ENCODE peak calls at places on chromosomes 5 and 9, in four cellular contexts. Y, O, Z and T are unnamed samples.
A peak's percentile ranks its signal among the peaks of the same experiment; 100 is the strongest.

GRCh38 chr5:97133106-97133505 is 9.3 kb downstream of the LIX1 start:
- DNase-seq in Z (no peak), Y (no peak), O (no peak), T (no peak)

GRCh38 chr5:51230336-51230735 is 152.9 kb upstream of the ISL1 start:
- DNase-seq in O (no peak), Y (no peak), Z (no peak), T (no peak)

GRCh38 chr5:161966544-161966943 is 101.0 kb upstream of the GABRG2 start:
- DNase-seq in O (peak; percentile 14), Y (no peak), Z (peak; percentile 66), T (peak; percentile 43)

GRCh38 chr5:91212336-91213092 is 170.6 kb downstream of the ARRDC3 start:
- DNase-seq in Z (no peak), O (no peak), Y (peak; percentile 95), T (no peak)

GRCh38 chr5:142320851-142321560 is 3.8 kb downstream of the SPRY4 start:
- DNase-seq in O (no peak), Y (peak; percentile 49), Z (peak; percentile 44), T (peak; percentile 48)

GRCh38 chr5:57032151-57032551 is 80.2 kb upstream of the MIER3 start:
- DNase-seq in Z (no peak), O (peak; percentile 50), Y (no peak), T (no peak)

GRCh38 chr9:127418037-127418471 is 6.1 kb upstream of the ZNF79 start:
- DNase-seq in Z (peak; percentile 92), O (no peak), Y (peak; percentile 51), T (peak; percentile 59)

GRCh38 chr9:127866535-127866934 is 10.9 kb downstream of the AK1 start:
- DNase-seq in Z (no peak), Y (no peak), O (no peak), T (no peak)

GRCh38 chr9:93302586-93303257 is 118.8 kb downstream of the WNK2 start:
- DNase-seq in Z (peak; percentile 81), O (peak; percentile 85), Y (peak; percentile 72), T (peak; percentile 75)

GRCh38 chr5:43007246-43007910 is 32.7 kb downstream of the ANXA2R start:
- DNase-seq in Y (peak; percentile 92), Z (peak; percentile 84), O (peak; percentile 71), T (peak; percentile 90)

GRCh38 chr5:93789173-93790070 is 48.0 kb upstream of the POU5F2 start:
- DNase-seq in Z (no peak), Y (peak; percentile 85), O (no peak), T (no peak)

GRCh38 chr5:39843767-39844166 is 419.0 kb upstream of the DAB2 start:
- DNase-seq in Z (no peak), Y (no peak), O (no peak), T (no peak)

GRCh38 chr5:11617080-11617479 is 287.2 kb downstream of the CTNND2 start:
- DNase-seq in Z (no peak), O (no peak), Y (no peak), T (no peak)

GRCh38 chr9:124894741-124895170 is 32.8 kb downstream of the ARPC5L start:
- DNase-seq in Z (peak; percentile 77), O (peak; percentile 37), Y (peak; percentile 64), T (peak; percentile 55)

GRCh38 chr5:139667730-139668063 is 19.5 kb downstream of the CXXC5 start:
- DNase-seq in Y (peak; percentile 87), O (no peak), Z (no peak), T (no peak)

DNA sequence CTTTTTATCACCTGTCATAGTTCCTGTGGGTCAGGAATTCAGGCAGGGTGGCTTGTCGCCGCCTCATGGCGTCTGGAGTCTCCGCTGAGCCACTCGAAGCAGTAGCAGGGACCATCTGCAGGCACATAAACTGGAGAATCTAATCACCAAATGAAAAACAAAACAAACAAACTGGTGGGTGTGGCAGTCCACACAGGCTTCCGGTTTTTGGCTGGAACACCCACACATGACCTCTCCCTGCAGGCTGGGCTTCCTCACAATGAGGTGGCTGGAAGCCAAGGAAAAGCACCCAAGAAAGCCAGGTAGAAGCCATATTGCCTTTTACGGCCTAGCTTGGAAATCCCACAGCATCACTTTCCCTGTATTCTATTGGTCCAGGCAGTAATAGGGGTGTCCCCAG is 197.0 kb downstream of the SYK start:
- DNase-seq in O (no peak), Y (no peak), Z (no peak), T (no peak)
- H3K27ac ChIP-seq in O (no peak overlapping the region), Y (no peak overlapping the region), Z (no peak overlapping the region), T (no peak overlapping the region)

GRCh38 chr5:111929892-111930291 is 172.9 kb upstream of the NREP start:
- DNase-seq in Z (no peak), Y (peak; percentile 94), O (no peak), T (no peak)

GRCh38 chr5:111932207-111932606 is 175.2 kb upstream of the NREP start:
- DNase-seq in O (no peak), Y (peak; percentile 76), Z (no peak), T (no peak)

GRCh38 chr5:111930407-111930806 is 173.4 kb upstream of the NREP start:
- DNase-seq in Z (no peak), Y (peak; percentile 64), O (no peak), T (no peak)

GRCh38 chr5:111931658-111932057 is 174.7 kb upstream of the NREP start:
- DNase-seq in O (no peak), Z (no peak), Y (peak; percentile 43), T (no peak)

DNA sequence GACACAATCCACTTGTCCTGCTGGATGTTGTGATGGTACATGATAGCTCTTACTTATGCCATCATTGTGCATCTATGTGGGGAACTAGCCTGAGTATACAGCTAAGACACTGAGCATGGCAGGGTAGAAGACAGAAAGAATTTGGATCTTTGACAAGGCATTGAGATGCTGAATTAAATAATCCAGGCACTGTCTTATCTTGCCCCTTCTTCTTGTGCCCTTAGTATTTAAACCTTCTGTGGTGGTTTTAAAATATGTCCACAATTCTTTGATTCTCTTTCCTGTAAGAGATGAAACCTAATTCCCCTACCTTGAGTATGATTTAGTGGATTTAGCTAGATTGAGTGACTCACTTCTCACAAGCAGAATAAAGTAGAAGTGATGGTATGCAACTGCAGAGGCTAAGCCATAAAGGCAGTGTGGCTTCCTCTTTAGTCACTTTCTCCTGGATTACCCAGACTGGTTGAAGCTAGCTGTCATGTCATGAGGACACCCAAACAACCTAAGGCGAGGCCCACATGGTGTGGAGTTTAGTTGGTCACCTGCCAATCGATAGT is 174.0 kb upstream of the NREP start:
- DNase-seq in O (no peak), Z (no peak), Y (peak; percentile 85), T (no peak)
- TF ChIP-seq EZH2phosphoT487 in O (no peak), Z (no peak), Y (no peak), T (no peak)

GRCh38 chr5:34618666-34619065 is 37.5 kb upstream of the RAI14 start:
- DNase-seq in Z (no peak), O (no peak), Y (no peak), T (no peak)
- H3K27ac ChIP-seq in Z (no peak overlapping the region), O (no peak overlapping the region), Y (no peak overlapping the region), T (no peak overlapping the region)

GRCh38 chr5:98911221-98912040 is 17.4 kb downstream of the CHD1 start:
- DNase-seq in O (no peak), Z (peak; percentile 9), Y (no peak), T (peak; percentile 67)
- TF ChIP-seq EZH2phosphoT487 in O (no peak), Z (no peak), Y (no peak), T (no peak)

DNA sequence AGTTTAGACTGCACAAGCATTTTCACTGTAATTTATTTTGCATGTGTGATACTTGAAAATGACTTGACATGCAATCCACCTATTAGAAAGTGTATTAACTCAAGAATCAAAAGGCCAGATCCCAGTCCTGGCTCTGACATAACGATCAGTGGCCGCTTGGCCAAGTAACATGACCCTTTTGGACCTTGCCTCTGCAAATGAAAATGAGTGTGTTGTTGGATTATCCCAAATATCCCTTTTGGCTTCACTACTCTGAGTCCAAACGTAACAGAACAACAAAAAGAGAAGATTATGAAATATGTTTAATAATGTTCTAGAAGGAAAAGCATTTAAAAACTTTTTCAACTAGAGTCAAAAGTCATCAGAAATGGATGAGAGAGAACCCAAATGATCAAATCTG is 19.0 kb downstream of the DMGDH start:
- DNase-seq in Y (no peak), Z (no peak), O (no peak), T (no peak)
- H3K27ac ChIP-seq in Y (no peak overlapping the region), Z (no peak overlapping the region), O (no peak overlapping the region), T (no peak overlapping the region)